ENCODE peak calls at places on chromosomes 5 and 9, in five cellular contexts. U, D, E, X and P are unnamed samples.

GRCh38 chr5:53206562-53206961 is 97.0 kb upstream of the MOCS2 start:
- DNase-seq in U (no peak), D (no peak), E (no peak), X (no peak), P (no peak)

GRCh38 chr5:66821626-66822429 is 225.6 kb downstream of the MAST4 start:
- DNase-seq in D (no peak), E (no peak), X (no peak), U (no peak), P (no peak)

GRCh38 chr5:101390317-101390908 is 487.3 kb upstream of the ST8SIA4 start:
- DNase-seq in X (no peak), U (peak; percentile 14), D (peak; percentile 57), E (no peak), P (peak; percentile 58)

GRCh38 chr5:74288448-74289109 is 351.9 kb downstream of the ENC1 start:
- DNase-seq in X (no peak), U (no peak), E (no peak), D (no peak), P (no peak)

GRCh38 chr5:88438006-88438405 is 169.4 kb upstream of the TMEM161B start:
- DNase-seq in D (peak; percentile 8), U (no peak), E (no peak), X (peak; percentile 5), P (peak; percentile 19)

GRCh38 chr9:105912868-105913516 is 218.7 kb downstream of the TMEM38B start:
- DNase-seq in D (peak; percentile 53), E (no peak), U (no peak), X (peak; percentile 8), P (peak; percentile 87)

GRCh38 chr5:107486489-107486888 is 184.2 kb downstream of the EFNA5 start:
- DNase-seq in U (no peak), D (peak; percentile 36), X (no peak), E (no peak), P (peak; percentile 94)

GRCh38 chr5:97267767-97268166 is 84.7 kb upstream of the RIOK2 start:
- DNase-seq in X (no peak), D (no peak), E (no peak), U (no peak), P (no peak)

GRCh38 chr5:1800470-1801060 is 642 bp upstream of the NDUFS6 start:
- DNase-seq in X (peak; percentile 38), D (no peak), E (no peak), U (no peak), P (no peak)

GRCh38 chr5:78920604-78921003 is 64.5 kb downstream of the ARSB start:
- DNase-seq in U (no peak), X (no peak), E (no peak), D (no peak), P (no peak)

GRCh38 chr9:36632892-36633291 is 60.2 kb downstream of the MELK start:
- DNase-seq in D (peak; percentile 7), X (peak; percentile 25), U (peak; percentile 11), E (no peak), P (peak; percentile 47)

GRCh38 chr5:54944364-54944763 is 41.0 kb downstream of the ESM1 start:
- DNase-seq in E (peak; percentile 4), U (no peak), D (peak; percentile 12), X (peak; percentile 22), P (peak; percentile 50)

GRCh38 chr9:115393976-115394775 is 276.2 kb upstream of the TNC start:
- DNase-seq in E (no peak), U (no peak), X (no peak), D (no peak), P (peak; percentile 20)

GRCh38 chr5:160173-160510 is 31.2 kb upstream of the LRRC14B start:
- DNase-seq in D (no peak), X (no peak), U (no peak), E (peak; percentile 5), P (no peak)

GRCh38 chr9:3088166-3088702 is 244.3 kb upstream of the PUM3 start:
- DNase-seq in D (no peak), E (no peak), U (no peak), X (no peak), P (peak; percentile 14)

GRCh38 chr5:161676109-161676508 is 9.4 kb upstream of the GABRA6 start:
- DNase-seq in E (no peak), D (no peak), X (no peak), U (no peak), P (peak; percentile 54)

GRCh38 chr5:2010940-2011339 is 128.2 kb upstream of the IRX4 start:
- DNase-seq in U (no peak), D (no peak), E (no peak), X (no peak), P (no peak)

GRCh38 chr5:176364765-176365662 is at the start of gene ARL10:
- DNase-seq in D (no peak), X (no peak), U (no peak), E (no peak), P (no peak)

GRCh38 chr5:87007737-87008136 is 259.9 kb upstream of the RASA1 start:
- DNase-seq in E (no peak), U (no peak), D (no peak), X (no peak), P (no peak)

GRCh38 chr9:89449261-89449671 is 48.6 kb downstream of the SEMA4D start:
- DNase-seq in D (no peak), U (no peak), E (no peak), X (no peak), P (no peak)

GRCh38 chr9:134275379-134275778 is 50.9 kb upstream of the RXRA start:
- DNase-seq in X (no peak), E (no peak), U (no peak), D (no peak), P (no peak)

GRCh38 chr9:89553451-89554020 is 51.3 kb upstream of the GADD45G start:
- DNase-seq in X (no peak), E (no peak), U (no peak), D (no peak), P (no peak)

GRCh38 chr5:121962347-121962670 is 534 bp downstream of the SRFBP1 start:
- DNase-seq in X (peak; percentile 4), U (no peak), D (no peak), E (no peak), P (no peak)

GRCh38 chr5:129917224-129917623 is 13.0 kb downstream of the CHSY3 start:
- DNase-seq in X (no peak), D (no peak), E (no peak), U (no peak), P (peak; percentile 37)

GRCh38 chr9:137411670-137412380 is 11.1 kb downstream of the EXD3 start:
- DNase-seq in X (peak; percentile 86), E (no peak), U (peak; percentile 54), D (peak; percentile 75), P (peak; percentile 97)

GRCh38 chr9:68560131-68560844 is 19.6 kb upstream of the TMEM252 start:
- DNase-seq in E (no peak), X (peak; percentile 13), U (no peak), D (peak; percentile 19), P (peak; percentile 50)

GRCh38 chr5:55176176-55176818 is 3.3 kb upstream of the CDC20B start:
- DNase-seq in D (no peak), E (no peak), X (peak; percentile 73), U (no peak), P (peak; percentile 66)

GRCh38 chr9:34647084-34647403 is 569 bp downstream of the GALT start:
- DNase-seq in D (no peak), U (no peak), X (no peak), E (no peak), P (no peak)

GRCh38 chr9:89548210-89548609 is 50.3 kb upstream of the SEMA4D start:
- DNase-seq in U (no peak), E (no peak), X (no peak), D (no peak), P (no peak)

GRCh38 chr5:179801304-179802206 is 5.1 kb downstream of the MGAT4B start:
- DNase-seq in X (peak; percentile 82), E (no peak), D (no peak), U (no peak), P (no peak)

GRCh38 chr5:127564002-127564769 is 46.7 kb downstream of the PRRC1 start:
- DNase-seq in D (peak; percentile 48), U (peak; percentile 33), X (peak; percentile 46), E (no peak), P (peak; percentile 89)

GRCh38 chr9:37191403-37192089 is 71.2 kb downstream of the ZCCHC7 start:
- DNase-seq in D (no peak), U (no peak), E (no peak), X (no peak), P (no peak)

DNA sequence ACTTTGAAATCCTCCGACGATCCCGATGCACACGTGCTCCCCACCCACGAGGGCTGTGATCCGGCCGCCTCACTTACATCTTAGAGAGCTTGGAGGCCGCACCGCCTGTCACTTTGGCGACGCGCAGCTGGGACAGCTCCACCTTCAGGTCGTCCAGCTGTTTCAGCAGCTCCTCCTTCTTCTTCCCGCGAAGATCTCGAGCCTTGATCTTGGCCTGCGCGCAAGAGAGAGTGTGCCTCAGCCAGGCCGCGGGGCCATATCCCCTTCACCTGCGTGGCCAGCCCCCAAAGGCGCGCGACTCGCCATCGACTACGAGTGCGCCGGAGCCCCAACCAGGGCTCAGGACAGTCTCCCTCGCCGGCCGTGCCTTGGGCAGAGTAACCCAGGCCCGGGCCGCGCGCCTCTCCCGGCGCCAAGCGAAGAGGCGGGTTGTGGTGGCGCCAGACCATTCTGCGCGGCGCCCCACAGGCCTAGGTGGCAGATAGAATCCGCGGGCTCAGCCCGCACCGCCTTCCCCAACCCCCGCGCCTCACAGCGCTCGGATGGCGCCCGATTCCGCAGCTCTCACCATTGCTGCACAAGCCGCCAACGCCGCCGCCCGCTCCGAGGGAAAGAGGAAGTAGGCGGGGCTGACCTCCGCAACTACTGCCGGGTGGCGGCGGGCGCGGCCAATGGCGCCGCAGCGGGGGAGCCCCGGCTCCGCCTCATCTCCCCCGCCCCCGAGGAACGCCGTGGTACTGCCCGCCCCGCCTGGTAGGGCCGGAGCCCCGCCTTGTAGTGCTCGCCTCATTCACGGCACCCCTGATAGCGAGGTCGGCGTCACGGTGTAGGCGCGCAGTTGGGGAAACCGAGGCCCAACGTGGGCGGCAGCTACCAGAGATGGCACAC is at the start of the genes ARPC5L and RPL35:
- DNase-seq in E (no peak), U (peak; percentile 64), D (peak; percentile 83), X (peak; percentile 95), P (peak; percentile 93)
- TF ChIP-seq CTCF in E (no peak), U (peak; percentile 32), D (peak; percentile 15), X (no peak), P (no peak)

GRCh38 chr9:121888438-121888775 is 204.7 kb downstream of the TTLL11 start:
- DNase-seq in X (peak; percentile 29), U (peak; percentile 72), D (no peak), E (no peak), P (peak; percentile 61)
- TF ChIP-seq CTCF in X (no peak), U (peak; percentile 12), D (no peak), E (no peak), P (no peak)

DNA sequence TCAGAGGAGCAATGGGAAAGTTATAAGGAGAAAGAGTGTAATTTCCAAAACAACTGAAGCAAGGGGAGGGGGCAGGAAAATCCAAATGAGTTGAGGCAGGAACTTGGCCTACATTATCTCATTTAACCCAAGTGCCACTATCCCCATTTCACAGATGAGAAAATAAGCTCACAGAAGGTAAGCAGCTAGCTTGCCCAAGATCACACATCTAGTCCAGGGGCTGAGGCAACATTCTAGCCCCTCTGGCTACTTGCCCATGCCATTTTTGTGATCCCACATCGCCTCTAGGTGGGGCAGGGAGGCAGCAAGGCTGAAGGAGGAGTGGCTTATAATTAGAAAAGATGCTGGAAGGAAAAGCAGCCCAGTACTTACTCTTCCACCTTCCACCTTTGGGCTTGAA is 2.6 kb upstream of the PSIP1 start:
- DNase-seq in E (no peak), U (no peak), D (peak; percentile 41), X (peak; percentile 21), P (peak; percentile 60)
- TF ChIP-seq CTCF in E (peak; percentile 12), U (peak; percentile 20), D (peak; percentile 51), X (no peak), P (no peak)

GRCh38 chr5:177516601-177517568 is at the start of gene DDX41:
- DNase-seq in D (peak; percentile 99), X (peak; percentile 98), E (peak; percentile 94), U (peak; percentile 98), P (peak; percentile 100)
- TF ChIP-seq CTCF in D (no peak), X (no peak), E (peak; percentile 11), U (peak; percentile 21), P (no peak)

GRCh38 chr5:157564149-157564711 is 11.3 kb downstream of the ADAM19 start:
- DNase-seq in X (no peak), D (no peak), E (no peak), U (no peak), P (no peak)
- TF ChIP-seq CTCF in X (no peak), D (no peak), E (no peak), U (no peak), P (no peak)